ENCODE peak calls at places on chromosome 6, in nine cellular contexts. J, G, N, O, S, R, V, P and A are unnamed samples. For H3K9me2, the result is how much of the 10 kb centered on the place peaks cover.

GRCh38 chr6:31083742-31084354 is 28.5 kb downstream of the C6orf15 start:
- DNase-seq in V (peak), S (peak), N (no peak), G (no peak), R (no peak), J (peak), P (peak), O (peak), A (peak)

GRCh38 chr6:69883551-69883950 is 17.2 kb downstream of the COL19A1 start:
- DNase-seq in R (no peak), P (no peak), J (peak), V (no peak), O (no peak), S (no peak), G (no peak), N (no peak), A (no peak)

GRCh38 chr6:40583694-40584093 is 3.5 kb downstream of the LRFN2 start:
- DNase-seq in R (no peak), N (no peak), G (no peak), J (no peak), O (no peak), S (no peak), P (no peak), V (no peak), A (no peak)

GRCh38 chr6:75147512-75147911 is 58.3 kb downstream of the COL12A1 start:
- DNase-seq in G (no peak), S (no peak), O (no peak), P (no peak), J (peak), N (peak), R (no peak), V (no peak), A (no peak)

GRCh38 chr6:154548130-154548830 is 37.8 kb upstream of the CNKSR3 start:
- DNase-seq in P (no peak), N (no peak), S (no peak), O (no peak), R (no peak), V (no peak), J (no peak), G (peak), A (no peak)

GRCh38 chr6:138509371-138509770 is 10.1 kb upstream of the NHSL1 start:
- DNase-seq in O (peak), G (peak), P (peak), J (peak), R (peak), N (peak), S (peak), V (peak), A (peak)

GRCh38 chr6:108544586-108544985 is 16.1 kb upstream of the FOXO3 start:
- DNase-seq in N (no peak), O (no peak), P (no peak), S (no peak), J (peak), G (no peak), V (no peak), R (no peak), A (no peak)

GRCh38 chr6:112016335-112016734 is 37.6 kb upstream of the CCN6 start:
- DNase-seq in V (no peak), J (peak), N (peak), P (no peak), O (no peak), S (no peak), G (no peak), R (no peak), A (no peak)

GRCh38 chr6:37680668-37681067 is 17.0 kb downstream of the MDGA1 start:
- DNase-seq in N (no peak), G (no peak), O (no peak), P (no peak), R (no peak), V (no peak), S (no peak), J (no peak), A (no peak)

GRCh38 chr6:132818404-132819359 is 4.3 kb downstream of the RPS12 start:
- DNase-seq in R (no peak), J (peak), V (peak), S (no peak), O (peak), P (peak), N (no peak), G (no peak), A (no peak)

GRCh38 chr6:10381830-10382208 is 33.1 kb downstream of the TFAP2A start:
- DNase-seq in P (no peak), N (no peak), J (no peak), R (no peak), O (peak), V (no peak), G (no peak), S (no peak), A (no peak)

GRCh38 chr6:44059359-44060342 is 67.6 kb downstream of the MRPL14 start:
- DNase-seq in V (no peak), J (peak), G (no peak), R (no peak), O (no peak), S (no peak), N (peak), P (no peak), A (no peak)

GRCh38 chr6:34281702-34282334 is 33.0 kb upstream of the SMIM29 start:
- DNase-seq in S (no peak), G (no peak), P (no peak), V (no peak), J (no peak), O (no peak), N (no peak), R (no peak), A (no peak)

GRCh38 chr6:34961574-34961973 is 72.5 kb downstream of the ANKS1A start:
- DNase-seq in J (no peak), S (no peak), P (no peak), V (no peak), G (no peak), O (no peak), N (no peak), R (no peak), A (no peak)

GRCh38 chr6:107098436-107099307 is 16.6 kb downstream of the BEND3 start:
- DNase-seq in V (peak), G (no peak), S (no peak), P (no peak), J (no peak), R (no peak), O (no peak), N (no peak), A (no peak)

GRCh38 chr6:34414999-34415858 is 10.6 kb downstream of the RPS10 start:
- DNase-seq in R (no peak), J (peak), N (peak), P (peak), S (peak), O (peak), G (peak), V (peak), A (peak)

GRCh38 chr6:11215773-11216172 is 16.7 kb downstream of the NEDD9 start:
- DNase-seq in N (no peak), V (no peak), O (no peak), S (no peak), G (no peak), J (no peak), R (no peak), P (no peak), A (no peak)

GRCh38 chr6:29520232-29520631 is 32.5 kb upstream of the MAS1L start:
- DNase-seq in G (no peak), O (no peak), P (no peak), N (no peak), J (no peak), R (no peak), S (no peak), V (no peak), A (no peak)

GRCh38 chr6:26501482-26501986 is 1.4 kb downstream of the BTN1A1 start:
- DNase-seq in S (no peak), R (no peak), G (peak), P (no peak), V (no peak), N (no peak), J (peak), O (peak), A (peak)

GRCh38 chr6:43823879-43824740 is 54.1 kb downstream of the VEGFA start:
- DNase-seq in V (peak), S (no peak), N (no peak), J (no peak), P (peak), G (no peak), O (no peak), R (no peak), A (peak)

GRCh38 chr6:33211666-33212422 is 3.5 kb downstream of the RING1 start:
- DNase-seq in P (no peak), O (peak), J (no peak), N (no peak), S (no peak), V (no peak), R (no peak), G (peak), A (no peak)

GRCh38 chr6:89412071-89413005 is at the start of gene RRAGD:
- DNase-seq in O (peak), J (peak), R (peak), S (peak), V (peak), P (peak), N (peak), G (peak), A (peak)

GRCh38 chr6:149194815-149195558 is 122.5 kb upstream of the TAB2 start:
- DNase-seq in J (no peak), O (no peak), R (no peak), N (no peak), S (no peak), V (no peak), G (no peak), P (no peak), A (no peak)

GRCh38 chr6:84411060-84411629 is 183.7 kb upstream of the CEP162 start:
- DNase-seq in V (no peak), P (no peak), J (peak), R (no peak), N (peak), S (no peak), O (no peak), G (no peak), A (no peak)

GRCh38 chr6:105794263-105794662 is 291.9 kb upstream of the PRDM1 start:
- DNase-seq in G (no peak), V (no peak), R (peak), P (peak), N (peak), O (peak), J (peak), S (no peak), A (peak)

GRCh38 chr6:32329141-32329540 is 42.6 kb downstream of the TSBP1 start:
- DNase-seq in R (no peak), G (no peak), J (no peak), P (no peak), S (no peak), N (no peak), O (no peak), V (no peak), A (no peak)

GRCh38 chr6:169409742-169410312 is 156.2 kb upstream of the THBS2 start:
- DNase-seq in S (no peak), J (no peak), V (no peak), G (no peak), P (no peak), O (no peak), R (no peak), N (no peak), A (no peak)

GRCh38 chr6:43495409-43495941 is 14.7 kb downstream of the LRRC73 start:
- DNase-seq in R (peak), O (no peak), G (no peak), N (peak), J (peak), P (no peak), V (peak), S (no peak), A (no peak)

GRCh38 chr6:160088069-160088773 is 33.4 kb upstream of the SLC22A1 start:
- DNase-seq in J (peak), R (peak), G (peak), V (peak), N (peak), P (peak), O (peak), S (peak), A (peak)

GRCh38 chr6:155314773-155315515 is 660 bp upstream of the TFB1M start:
- DNase-seq in P (peak), G (peak), R (no peak), S (peak), N (peak), O (no peak), J (peak), V (peak), A (peak)

GRCh38 chr6:162173448-162173847 is 554.1 kb downstream of the PRKN start:
- DNase-seq in G (no peak), J (no peak), R (no peak), S (no peak), O (no peak), N (no peak), V (no peak), P (no peak), A (no peak)

GRCh38 chr6:24440897-24441598 is 38.3 kb downstream of the MRS2 start:
- DNase-seq in G (no peak), N (no peak), O (no peak), S (no peak), R (peak), V (no peak), J (no peak), P (no peak), A (no peak)

GRCh38 chr6:129312865-129313264 is 397.1 kb downstream of the ARHGAP18 start:
- DNase-seq in N (peak), R (peak), S (peak), G (no peak), J (peak), V (no peak), O (no peak), P (no peak), A (no peak)

GRCh38 chr6:84967389-84967788 is 203.0 kb upstream of the TBX18 start:
- DNase-seq in O (peak), J (peak), P (peak), V (peak), G (peak), R (peak), S (peak), N (peak), A (peak)

GRCh38 chr6:122669868-122670267 is 59.7 kb downstream of the PKIB start:
- DNase-seq in N (peak), P (no peak), O (no peak), R (no peak), G (no peak), J (no peak), S (no peak), V (no peak), A (no peak)

GRCh38 chr6:47240277-47240890 is 69.3 kb downstream of the TNFRSF21 start:
- DNase-seq in G (no peak), S (no peak), N (no peak), V (no peak), R (no peak), O (no peak), J (no peak), P (no peak), A (no peak)

GRCh38 chr6:47238456-47238995 is 71.2 kb downstream of the TNFRSF21 start:
- DNase-seq in N (no peak), S (no peak), O (no peak), P (no peak), G (no peak), J (no peak), V (no peak), R (no peak), A (peak)

GRCh38 chr6:47234258-47234933 is 75.3 kb downstream of the TNFRSF21 start:
- DNase-seq in J (no peak), R (no peak), N (no peak), G (no peak), O (no peak), S (no peak), P (no peak), V (no peak), A (no peak)

GRCh38 chr6:47230579-47230978 is 79.1 kb downstream of the TNFRSF21 start:
- DNase-seq in J (no peak), R (no peak), G (no peak), V (no peak), S (no peak), P (no peak), N (peak), O (no peak), A (no peak)

GRCh38 chr6:47235964-47236760 is 73.5 kb downstream of the TNFRSF21 start:
- DNase-seq in S (no peak), P (peak), J (no peak), V (no peak), N (no peak), O (no peak), G (peak), R (no peak), A (peak)
- H3K9me2 ChIP-seq in S (under half), P (under half), J (under half), V (under half), N (under half), O (under half), G (under half), R (under half), A (under half)

GRCh38 chr6:135195522-135195921 is 14.4 kb downstream of the MYB start:
- DNase-seq in P (no peak), G (no peak), N (no peak), S (no peak), J (no peak), R (no peak), V (no peak), O (peak), A (no peak)
- H3K9me2 ChIP-seq in P (under half), G (under half), N (under half), S (under half), J (under half), R (under half), V (under half), O (under half), A (under half)

GRCh38 chr6:73893696-73894095 is 197.7 kb downstream of the CD109 start:
- DNase-seq in P (no peak), S (no peak), R (no peak), O (no peak), J (no peak), G (no peak), N (no peak), V (no peak), A (no peak)
- H3K9me2 ChIP-seq in P (under half), S (under half), R (under half), O (under half), J (under half), G (under half), N (under half), V (under half), A (under half)

GRCh38 chr6:71444222-71444621 is 155.6 kb downstream of the OGFRL1 start:
- DNase-seq in V (no peak), P (no peak), J (no peak), S (no peak), N (peak), O (no peak), R (no peak), G (no peak), A (no peak)
- H3K9me2 ChIP-seq in V (under half), P (under half), J (under half), S (under half), N (under half), O (under half), R (under half), G (under half), A (under half)

GRCh38 chr6:118860880-118861279 is 33.1 kb upstream of the ASF1A start:
- DNase-seq in N (no peak), P (no peak), O (no peak), V (no peak), G (no peak), R (no peak), S (no peak), J (no peak), A (no peak)
- H3K9me2 ChIP-seq in N (under half), P (under half), O (under half), V (under half), G (under half), R (under half), S (under half), J (under half), A (under half)